ENCODE peak calls at places on chromosomes 2 and 18, in six cellular contexts. B is kidney epithelial cell, S is SJSA1, J is right lobe of liver, U is PC-9, H is ovary. Q is an unnamed sample. For H3K36me3, the result is how much of the 10 kb centered on the place peaks cover.

GRCh38 chr2:24492283-24493272 is 1.5 kb downstream of the NCOA1 start:
- DNase-seq in B (no peak), U (no peak), H (no peak), S (no peak), J (no peak), Q (peak)

GRCh38 chr18:35680139-35680551 is 98.6 kb downstream of the GALNT1 start:
- DNase-seq in S (no peak), H (no peak), U (no peak), J (no peak), B (no peak), Q (no peak)

GRCh38 chr2:146615778-146616177 is 1229.1 kb upstream of the ACVR2A start:
- DNase-seq in B (no peak), J (no peak), U (no peak), S (no peak), H (no peak), Q (no peak)

GRCh38 chr2:120846406-120847095 is 110.9 kb downstream of the GLI2 start:
- DNase-seq in H (no peak), B (no peak), J (no peak), S (no peak), U (no peak), Q (no peak)

GRCh38 chr2:102971661-102972060 is 209.8 kb downstream of the TMEM182 start:
- DNase-seq in H (no peak), S (no peak), U (no peak), J (no peak), B (no peak), Q (no peak)

GRCh38 chr2:26720322-26721166 is 28.0 kb downstream of the KCNK3 start:
- DNase-seq in U (peak), H (peak), J (peak), B (no peak), S (no peak), Q (peak)

GRCh38 chr18:32612651-32613050 is 142.0 kb upstream of the GAREM1 start:
- DNase-seq in J (no peak), H (no peak), U (no peak), B (no peak), S (no peak), Q (no peak)

GRCh38 chr2:164479460-164479859 is 141.8 kb downstream of the GRB14 start:
- DNase-seq in S (no peak), H (peak), B (no peak), J (no peak), U (peak), Q (no peak)

GRCh38 chr2:215410932-215411285 is 25.0 kb downstream of the FN1 start:
- DNase-seq in S (no peak), H (no peak), U (peak), J (no peak), B (peak), Q (no peak)

GRCh38 chr2:30358822-30359221 is 88.2 kb upstream of the LCLAT1 start:
- DNase-seq in S (no peak), J (no peak), H (no peak), B (no peak), U (no peak), Q (no peak)

GRCh38 chr2:106839849-106840595 is 45.9 kb downstream of the ST6GAL2 start:
- DNase-seq in S (no peak), H (no peak), U (no peak), B (no peak), J (no peak), Q (no peak)

GRCh38 chr2:216535454-216535995 is 36.9 kb downstream of the RPL37A start:
- DNase-seq in B (peak), U (peak), J (peak), S (peak), H (peak), Q (no peak)

GRCh38 chr18:58866261-58867232 is 1.9 kb downstream of the ZNF532 start:
- DNase-seq in B (no peak), H (no peak), J (no peak), U (no peak), S (no peak), Q (no peak)

GRCh38 chr18:24031318-24031717 is 16.8 kb downstream of the TTC39C start:
- DNase-seq in H (no peak), J (no peak), S (no peak), U (no peak), B (no peak), Q (no peak)

DNA sequence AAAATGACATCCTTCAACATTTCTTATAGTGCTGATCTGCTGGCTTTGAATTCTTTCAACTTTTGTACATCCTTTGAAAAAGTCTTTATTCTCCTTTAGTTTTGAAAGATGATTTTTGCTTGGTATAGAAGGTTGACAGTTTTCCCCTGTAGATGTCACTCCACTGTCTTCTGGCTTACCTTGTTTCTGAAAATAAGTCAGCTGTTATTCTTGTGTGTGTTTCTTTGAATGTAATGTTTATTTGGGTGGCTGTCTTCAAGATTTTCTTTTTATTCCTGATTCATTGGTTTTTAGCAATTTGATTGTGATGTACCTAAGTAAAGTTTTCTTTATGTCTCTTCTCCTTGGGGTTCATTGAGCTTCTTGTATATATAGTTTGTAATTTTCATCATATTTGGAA is 47.6 kb downstream of the ACTR3 start:
- DNase-seq in S (no peak), U (no peak), H (no peak), J (no peak), B (no peak), Q (no peak)
- H3K36me3 ChIP-seq in S (half or more), U (half or more), H (under half), J (under half), B (under half), Q (under half)

GRCh38 chr2:171930385-171930784 is 8.1 kb downstream of the HAT1 start:
- DNase-seq in B (no peak), H (no peak), S (no peak), J (no peak), U (no peak), Q (no peak)
- H3K36me3 ChIP-seq in B (under half), H (under half), S (under half), J (under half), U (half or more), Q (under half)

GRCh38 chr2:134975281-134976009 is 56.8 kb downstream of the CCNT2 start:
- DNase-seq in S (no peak), J (no peak), B (no peak), U (no peak), H (no peak), Q (no peak)
- H3K36me3 ChIP-seq in S (under half), J (under half), B (under half), U (under half), H (under half), Q (under half)

DNA sequence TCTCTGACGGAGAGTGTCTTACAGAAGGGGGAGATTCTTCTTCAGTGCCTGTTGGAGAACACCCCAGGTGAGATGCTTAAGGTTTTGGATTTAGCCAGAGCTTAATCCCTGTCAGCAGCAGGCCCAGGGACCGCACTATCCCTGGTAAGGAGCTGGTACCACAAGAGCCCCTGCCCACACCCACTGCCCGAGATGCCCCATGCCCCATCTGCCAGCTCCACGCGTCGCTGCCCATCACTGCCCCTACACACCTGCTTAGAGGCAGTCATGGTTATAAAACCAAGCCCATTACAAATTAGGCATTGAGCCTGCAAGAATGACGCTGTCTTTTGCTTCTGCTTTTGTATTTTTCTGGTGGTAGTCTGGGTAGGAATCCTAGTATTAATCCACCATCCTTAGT is 21.7 kb downstream of the CEP68 start:
- DNase-seq in B (no peak), J (no peak), S (no peak), U (no peak), H (no peak), Q (peak)
- H3K36me3 ChIP-seq in B (under half), J (under half), S (half or more), U (under half), H (under half), Q (under half)

GRCh38 chr2:74168739-74169138 is 9.9 kb downstream of the MOB1A start:
- DNase-seq in U (no peak), B (no peak), S (no peak), H (no peak), J (no peak), Q (no peak)
- H3K36me3 ChIP-seq in U (half or more), B (under half), S (half or more), H (under half), J (under half), Q (under half)

GRCh38 chr2:20940856-20941255 is 103.0 kb downstream of the APOB start:
- DNase-seq in J (no peak), H (no peak), B (no peak), U (no peak), S (no peak), Q (no peak)
- H3K36me3 ChIP-seq in J (under half), H (under half), B (under half), U (under half), S (under half), Q (under half)

DNA sequence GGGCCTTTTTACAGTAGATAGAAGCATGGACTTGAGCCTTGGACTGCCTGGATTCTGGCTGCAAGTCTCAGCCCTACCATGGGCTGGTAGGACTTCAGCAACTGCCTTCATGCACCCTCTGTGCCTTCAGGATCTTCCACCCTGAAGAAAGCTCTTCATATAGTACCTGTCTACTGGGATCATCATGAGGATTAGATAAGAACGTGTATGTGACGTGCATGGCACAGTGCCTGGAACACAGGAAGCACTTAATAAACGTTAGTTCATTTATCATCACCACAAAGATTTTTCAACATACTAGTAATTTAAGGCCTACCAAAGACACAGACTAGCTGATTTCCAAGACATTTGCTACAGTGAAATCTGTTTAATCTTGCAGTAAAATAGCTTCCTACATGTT is 53.2 kb upstream of the ITM2C start:
- DNase-seq in H (no peak), B (no peak), S (no peak), U (no peak), J (no peak), Q (no peak)
- H3K36me3 ChIP-seq in H (under half), B (under half), S (half or more), U (under half), J (under half), Q (under half)

DNA sequence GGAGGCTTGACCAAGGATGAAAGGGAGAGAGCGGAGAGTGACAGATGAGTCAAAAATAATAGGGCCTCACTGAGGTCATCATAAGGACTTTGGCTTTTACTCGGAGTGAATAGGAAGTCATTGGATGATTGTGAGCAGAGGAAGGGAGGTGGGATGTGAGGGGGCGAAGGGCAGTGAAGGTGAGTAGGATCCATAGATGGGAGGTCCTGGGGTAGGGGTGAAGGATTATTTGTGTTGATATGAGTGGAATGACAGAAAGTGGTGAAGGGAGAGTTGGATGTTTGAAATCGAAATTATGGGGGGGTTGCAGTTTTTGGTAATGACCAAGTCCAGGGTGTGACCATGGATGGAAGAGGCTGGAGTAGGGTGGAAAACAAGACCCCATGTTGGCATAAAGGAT is 14.0 kb downstream of the PNO1 start:
- DNase-seq in J (no peak), S (no peak), H (no peak), U (no peak), B (no peak), Q (no peak)
- H3K36me3 ChIP-seq in J (under half), S (half or more), H (under half), U (under half), B (under half), Q (under half)

GRCh38 chr2:69603146-69603743 is 40.3 kb downstream of the AAK1 start:
- DNase-seq in H (no peak), U (no peak), S (no peak), J (no peak), B (no peak), Q (no peak)

GRCh38 chr2:69604026-69604678 is 39.4 kb downstream of the AAK1 start:
- DNase-seq in H (no peak), J (no peak), U (no peak), B (no peak), S (no peak), Q (no peak)

GRCh38 chr2:69597843-69598610 is 45.5 kb downstream of the AAK1 start:
- DNase-seq in S (no peak), H (no peak), U (no peak), B (no peak), J (no peak), Q (no peak)

GRCh38 chr2:69600425-69600824 is 43.1 kb downstream of the AAK1 start:
- DNase-seq in J (no peak), H (no peak), B (no peak), U (no peak), S (no peak), Q (no peak)

GRCh38 chr2:69601179-69601612 is 42.3 kb downstream of the AAK1 start:
- DNase-seq in H (no peak), S (no peak), B (no peak), U (peak), J (no peak), Q (no peak)
- H3K36me3 ChIP-seq in H (under half), S (under half), B (under half), U (under half), J (under half), Q (under half)

GRCh38 chr2:9282713-9283112 is 76.1 kb downstream of the ASAP2 start:
- DNase-seq in H (no peak), J (no peak), B (no peak), S (no peak), U (no peak), Q (no peak)
- H3K36me3 ChIP-seq in H (under half), J (under half), B (under half), S (under half), U (under half), Q (under half)

Q was measured in pancreas.